ENCODE peak calls at places on chromosomes 5 and 9, in seven cellular contexts. One of them, this sample, is unnamed.

GRCh38 chr9:1087120-1087881 is 37.1 kb downstream of the DMRT2 start:
- DNase-seq in AG09309: no peak
- DNase-seq in activated CD8-positive, alpha-beta memory T cell treated with anti-CD3 and anti-CD28 coated beads for 4 hours: no peak
- DNase-seq in GDM1: no peak
- DNase-seq in WERI-Rb-1: no peak
- DNase-seq in left lobe of liver: no peak
- DNase-seq in NCI-H1092 treated with DMSO at 0.1 percent for 48 hours: no peak
- DNase-seq in this sample: no peak

GRCh38 chr5:163916376-163916775 is 411.0 kb downstream of the MAT2B start:
- DNase-seq in activated CD8-positive, alpha-beta memory T cell treated with anti-CD3 and anti-CD28 coated beads for 4 hours: no peak
- DNase-seq in left lobe of liver: no peak
- DNase-seq in NCI-H1092 treated with DMSO at 0.1 percent for 48 hours: no peak
- DNase-seq in GDM1: peak
- DNase-seq in WERI-Rb-1: no peak
- DNase-seq in AG09309: no peak
- DNase-seq in this sample: no peak

GRCh38 chr5:119357815-119358559 is 2.2 kb downstream of the TNFAIP8 start:
- DNase-seq in WERI-Rb-1: no peak
- DNase-seq in AG09309: no peak
- DNase-seq in activated CD8-positive, alpha-beta memory T cell treated with anti-CD3 and anti-CD28 coated beads for 4 hours: no peak
- DNase-seq in left lobe of liver: no peak
- DNase-seq in NCI-H1092 treated with DMSO at 0.1 percent for 48 hours: no peak
- DNase-seq in GDM1: no peak
- DNase-seq in this sample: no peak

GRCh38 chr5:17355585-17356346 is 138.3 kb downstream of the BASP1 start:
- DNase-seq in left lobe of liver: no peak
- DNase-seq in GDM1: no peak
- DNase-seq in WERI-Rb-1: no peak
- DNase-seq in activated CD8-positive, alpha-beta memory T cell treated with anti-CD3 and anti-CD28 coated beads for 4 hours: no peak
- DNase-seq in AG09309: peak
- DNase-seq in NCI-H1092 treated with DMSO at 0.1 percent for 48 hours: no peak
- DNase-seq in this sample: no peak

GRCh38 chr9:35998333-35998732 is 38.4 kb upstream of the RECK start:
- DNase-seq in GDM1: no peak
- DNase-seq in activated CD8-positive, alpha-beta memory T cell treated with anti-CD3 and anti-CD28 coated beads for 4 hours: no peak
- DNase-seq in NCI-H1092 treated with DMSO at 0.1 percent for 48 hours: no peak
- DNase-seq in left lobe of liver: no peak
- DNase-seq in WERI-Rb-1: no peak
- DNase-seq in AG09309: no peak
- DNase-seq in this sample: no peak

GRCh38 chr5:102106599-102106998 is 189.5 kb downstream of the SLCO4C1 start:
- DNase-seq in AG09309: no peak
- DNase-seq in GDM1: no peak
- DNase-seq in activated CD8-positive, alpha-beta memory T cell treated with anti-CD3 and anti-CD28 coated beads for 4 hours: no peak
- DNase-seq in left lobe of liver: no peak
- DNase-seq in NCI-H1092 treated with DMSO at 0.1 percent for 48 hours: no peak
- DNase-seq in WERI-Rb-1: peak
- DNase-seq in this sample: no peak

GRCh38 chr5:102296229-102296817 is at the start of gene SLCO4C1:
- DNase-seq in left lobe of liver: peak
- DNase-seq in NCI-H1092 treated with DMSO at 0.1 percent for 48 hours: peak
- DNase-seq in AG09309: no peak
- DNase-seq in WERI-Rb-1: no peak
- DNase-seq in GDM1: peak
- DNase-seq in activated CD8-positive, alpha-beta memory T cell treated with anti-CD3 and anti-CD28 coated beads for 4 hours: peak
- DNase-seq in this sample: peak

GRCh38 chr5:107058239-107058638 is 612.5 kb downstream of the EFNA5 start:
- DNase-seq in AG09309: no peak
- DNase-seq in WERI-Rb-1: no peak
- DNase-seq in activated CD8-positive, alpha-beta memory T cell treated with anti-CD3 and anti-CD28 coated beads for 4 hours: no peak
- DNase-seq in GDM1: no peak
- DNase-seq in left lobe of liver: no peak
- DNase-seq in NCI-H1092 treated with DMSO at 0.1 percent for 48 hours: no peak
- DNase-seq in this sample: no peak

GRCh38 chr9:99103909-99104458 is 929 bp upstream of the TGFBR1 start:
- DNase-seq in AG09309: no peak
- DNase-seq in activated CD8-positive, alpha-beta memory T cell treated with anti-CD3 and anti-CD28 coated beads for 4 hours: no peak
- DNase-seq in GDM1: no peak
- DNase-seq in WERI-Rb-1: no peak
- DNase-seq in NCI-H1092 treated with DMSO at 0.1 percent for 48 hours: no peak
- DNase-seq in left lobe of liver: no peak
- DNase-seq in this sample: no peak

GRCh38 chr9:89801723-89802680 is 197.2 kb downstream of the GADD45G start:
- DNase-seq in GDM1: no peak
- DNase-seq in activated CD8-positive, alpha-beta memory T cell treated with anti-CD3 and anti-CD28 coated beads for 4 hours: no peak
- DNase-seq in WERI-Rb-1: no peak
- DNase-seq in NCI-H1092 treated with DMSO at 0.1 percent for 48 hours: peak
- DNase-seq in left lobe of liver: no peak
- DNase-seq in AG09309: no peak
- DNase-seq in this sample: no peak

GRCh38 chr5:65801332-65801731 is 79.3 kb downstream of the NLN start:
- DNase-seq in activated CD8-positive, alpha-beta memory T cell treated with anti-CD3 and anti-CD28 coated beads for 4 hours: no peak
- DNase-seq in AG09309: peak
- DNase-seq in left lobe of liver: no peak
- DNase-seq in NCI-H1092 treated with DMSO at 0.1 percent for 48 hours: no peak
- DNase-seq in GDM1: no peak
- DNase-seq in WERI-Rb-1: no peak
- DNase-seq in this sample: no peak

GRCh38 chr9:28234899-28235277 is 661.6 kb upstream of the C9orf72 start:
- DNase-seq in AG09309: peak
- DNase-seq in left lobe of liver: no peak
- DNase-seq in WERI-Rb-1: no peak
- DNase-seq in activated CD8-positive, alpha-beta memory T cell treated with anti-CD3 and anti-CD28 coated beads for 4 hours: no peak
- DNase-seq in NCI-H1092 treated with DMSO at 0.1 percent for 48 hours: no peak
- DNase-seq in GDM1: no peak
- DNase-seq in this sample: no peak

GRCh38 chr5:32916648-32917047 is 205.5 kb downstream of the NPR3 start:
- DNase-seq in activated CD8-positive, alpha-beta memory T cell treated with anti-CD3 and anti-CD28 coated beads for 4 hours: no peak
- DNase-seq in NCI-H1092 treated with DMSO at 0.1 percent for 48 hours: no peak
- DNase-seq in GDM1: peak
- DNase-seq in WERI-Rb-1: peak
- DNase-seq in AG09309: peak
- DNase-seq in left lobe of liver: peak
- DNase-seq in this sample: no peak

GRCh38 chr9:72996106-72996505 is 43.3 kb upstream of the ALDH1A1 start:
- DNase-seq in AG09309: peak
- DNase-seq in activated CD8-positive, alpha-beta memory T cell treated with anti-CD3 and anti-CD28 coated beads for 4 hours: no peak
- DNase-seq in left lobe of liver: no peak
- DNase-seq in GDM1: no peak
- DNase-seq in WERI-Rb-1: no peak
- DNase-seq in NCI-H1092 treated with DMSO at 0.1 percent for 48 hours: no peak
- DNase-seq in this sample: no peak

GRCh38 chr9:84343111-84343521 is 2.6 kb upstream of the SLC28A3 start:
- DNase-seq in WERI-Rb-1: no peak
- DNase-seq in AG09309: no peak
- DNase-seq in GDM1: no peak
- DNase-seq in left lobe of liver: no peak
- DNase-seq in activated CD8-positive, alpha-beta memory T cell treated with anti-CD3 and anti-CD28 coated beads for 4 hours: no peak
- DNase-seq in NCI-H1092 treated with DMSO at 0.1 percent for 48 hours: no peak
- DNase-seq in this sample: no peak

GRCh38 chr5:147507480-147508126 is 2.3 kb downstream of the DPYSL3 start:
- DNase-seq in GDM1: no peak
- DNase-seq in WERI-Rb-1: no peak
- DNase-seq in NCI-H1092 treated with DMSO at 0.1 percent for 48 hours: no peak
- DNase-seq in AG09309: no peak
- DNase-seq in left lobe of liver: no peak
- DNase-seq in activated CD8-positive, alpha-beta memory T cell treated with anti-CD3 and anti-CD28 coated beads for 4 hours: no peak
- DNase-seq in this sample: no peak

GRCh38 chr5:131640043-131640856 is 5.2 kb upstream of the RAPGEF6 start:
- DNase-seq in AG09309: no peak
- DNase-seq in left lobe of liver: no peak
- DNase-seq in activated CD8-positive, alpha-beta memory T cell treated with anti-CD3 and anti-CD28 coated beads for 4 hours: peak
- DNase-seq in NCI-H1092 treated with DMSO at 0.1 percent for 48 hours: no peak
- DNase-seq in WERI-Rb-1: peak
- DNase-seq in GDM1: no peak
- DNase-seq in this sample: no peak

GRCh38 chr5:41648976-41649375 is 138.6 kb upstream of the PLCXD3 start:
- DNase-seq in GDM1: no peak
- DNase-seq in left lobe of liver: no peak
- DNase-seq in activated CD8-positive, alpha-beta memory T cell treated with anti-CD3 and anti-CD28 coated beads for 4 hours: no peak
- DNase-seq in WERI-Rb-1: no peak
- DNase-seq in AG09309: no peak
- DNase-seq in NCI-H1092 treated with DMSO at 0.1 percent for 48 hours: no peak
- DNase-seq in this sample: no peak

GRCh38 chr5:181045316-181045715 is 5.2 kb downstream of the BTNL9 start:
- DNase-seq in left lobe of liver: no peak
- DNase-seq in NCI-H1092 treated with DMSO at 0.1 percent for 48 hours: no peak
- DNase-seq in GDM1: no peak
- DNase-seq in AG09309: no peak
- DNase-seq in WERI-Rb-1: no peak
- DNase-seq in activated CD8-positive, alpha-beta memory T cell treated with anti-CD3 and anti-CD28 coated beads for 4 hours: no peak
- DNase-seq in this sample: peak

GRCh38 chr5:157459715-157460599 is at the start of gene NIPAL4:
- DNase-seq in GDM1: no peak
- DNase-seq in left lobe of liver: no peak
- DNase-seq in activated CD8-positive, alpha-beta memory T cell treated with anti-CD3 and anti-CD28 coated beads for 4 hours: peak
- DNase-seq in WERI-Rb-1: no peak
- DNase-seq in NCI-H1092 treated with DMSO at 0.1 percent for 48 hours: no peak
- DNase-seq in AG09309: no peak
- DNase-seq in this sample: no peak

GRCh38 chr5:58582004-58582403 is 871 bp upstream of the RAB3C start:
- DNase-seq in WERI-Rb-1: peak
- DNase-seq in activated CD8-positive, alpha-beta memory T cell treated with anti-CD3 and anti-CD28 coated beads for 4 hours: no peak
- DNase-seq in NCI-H1092 treated with DMSO at 0.1 percent for 48 hours: peak
- DNase-seq in AG09309: no peak
- DNase-seq in left lobe of liver: no peak
- DNase-seq in GDM1: no peak
- DNase-seq in this sample: peak

GRCh38 chr5:62475072-62475471 is 62.5 kb downstream of the IPO11 start:
- DNase-seq in AG09309: no peak
- DNase-seq in left lobe of liver: no peak
- DNase-seq in NCI-H1092 treated with DMSO at 0.1 percent for 48 hours: no peak
- DNase-seq in GDM1: no peak
- DNase-seq in activated CD8-positive, alpha-beta memory T cell treated with anti-CD3 and anti-CD28 coated beads for 4 hours: no peak
- DNase-seq in WERI-Rb-1: no peak
- DNase-seq in this sample: no peak

GRCh38 chr9:123835821-123836220 is 94.1 kb downstream of the DENND1A start:
- DNase-seq in AG09309: no peak
- DNase-seq in WERI-Rb-1: no peak
- DNase-seq in NCI-H1092 treated with DMSO at 0.1 percent for 48 hours: no peak
- DNase-seq in GDM1: no peak
- DNase-seq in activated CD8-positive, alpha-beta memory T cell treated with anti-CD3 and anti-CD28 coated beads for 4 hours: no peak
- DNase-seq in left lobe of liver: no peak
- DNase-seq in this sample: no peak

GRCh38 chr5:14112998-14113652 is 30.0 kb upstream of the TRIO start:
- DNase-seq in NCI-H1092 treated with DMSO at 0.1 percent for 48 hours: no peak
- DNase-seq in activated CD8-positive, alpha-beta memory T cell treated with anti-CD3 and anti-CD28 coated beads for 4 hours: no peak
- DNase-seq in GDM1: no peak
- DNase-seq in AG09309: no peak
- DNase-seq in left lobe of liver: no peak
- DNase-seq in WERI-Rb-1: no peak
- DNase-seq in this sample: no peak

GRCh38 chr5:13640270-13640669 is 304.2 kb downstream of the DNAH5 start:
- DNase-seq in AG09309: no peak
- DNase-seq in NCI-H1092 treated with DMSO at 0.1 percent for 48 hours: no peak
- DNase-seq in WERI-Rb-1: no peak
- DNase-seq in activated CD8-positive, alpha-beta memory T cell treated with anti-CD3 and anti-CD28 coated beads for 4 hours: no peak
- DNase-seq in left lobe of liver: no peak
- DNase-seq in GDM1: no peak
- DNase-seq in this sample: no peak

GRCh38 chr5:96144289-96144688 is 182.6 kb upstream of the ELL2 start:
- DNase-seq in left lobe of liver: no peak
- DNase-seq in NCI-H1092 treated with DMSO at 0.1 percent for 48 hours: no peak
- DNase-seq in WERI-Rb-1: no peak
- DNase-seq in activated CD8-positive, alpha-beta memory T cell treated with anti-CD3 and anti-CD28 coated beads for 4 hours: no peak
- DNase-seq in AG09309: no peak
- DNase-seq in GDM1: no peak
- DNase-seq in this sample: no peak

GRCh38 chr5:4862500-4862899 is 277.6 kb upstream of the ADAMTS16 start:
- DNase-seq in GDM1: no peak
- DNase-seq in WERI-Rb-1: no peak
- DNase-seq in AG09309: peak
- DNase-seq in activated CD8-positive, alpha-beta memory T cell treated with anti-CD3 and anti-CD28 coated beads for 4 hours: no peak
- DNase-seq in NCI-H1092 treated with DMSO at 0.1 percent for 48 hours: peak
- DNase-seq in left lobe of liver: no peak
- DNase-seq in this sample: no peak

GRCh38 chr5:7330141-7330712 is 65.7 kb upstream of the ADCY2 start:
- DNase-seq in activated CD8-positive, alpha-beta memory T cell treated with anti-CD3 and anti-CD28 coated beads for 4 hours: no peak
- DNase-seq in GDM1: no peak
- DNase-seq in AG09309: no peak
- DNase-seq in left lobe of liver: no peak
- DNase-seq in NCI-H1092 treated with DMSO at 0.1 percent for 48 hours: no peak
- DNase-seq in WERI-Rb-1: no peak
- DNase-seq in this sample: no peak

GRCh38 chr9:15389173-15389572 is 33.5 kb upstream of the SNAPC3 start:
- DNase-seq in AG09309: no peak
- DNase-seq in left lobe of liver: no peak
- DNase-seq in WERI-Rb-1: no peak
- DNase-seq in activated CD8-positive, alpha-beta memory T cell treated with anti-CD3 and anti-CD28 coated beads for 4 hours: no peak
- DNase-seq in GDM1: no peak
- DNase-seq in NCI-H1092 treated with DMSO at 0.1 percent for 48 hours: no peak
- DNase-seq in this sample: no peak

GRCh38 chr5:34843482-34843881 is 4.5 kb downstream of the TTC23L start:
- DNase-seq in activated CD8-positive, alpha-beta memory T cell treated with anti-CD3 and anti-CD28 coated beads for 4 hours: no peak
- DNase-seq in NCI-H1092 treated with DMSO at 0.1 percent for 48 hours: no peak
- DNase-seq in left lobe of liver: no peak
- DNase-seq in AG09309: no peak
- DNase-seq in WERI-Rb-1: no peak
- DNase-seq in GDM1: no peak
- DNase-seq in this sample: no peak